ENCODE peak calls at places on chromosomes 7 and 10, in nine cellular contexts. One of them, this sample, is unnamed.

GRCh38 chr7:78769551-78770101 is 683.8 kb downstream of the MAGI2 start:
- DNase-seq in activated T-helper 1 cell treated with anti-CD3 and anti-CD28 coated beads, Interleukin-2, amount 50 U/mL, for 16 hours: no peak
- DNase-seq in AG09319: no peak
- DNase-seq in H9: no peak
- DNase-seq in body of pancreas: no peak
- DNase-seq in stimulated activated CD4-positive, alpha-beta T cell treated with anti-CD3 and anti-CD28 coated beads, Interleukin-2, amount 100 ng/mL, for 24 hours: no peak
- DNase-seq in GM04503: no peak
- DNase-seq in heart right ventricle: no peak
- DNase-seq in lower lobe of right lung: no peak
- DNase-seq in this sample: peak

GRCh38 chr7:24192053-24192452 is 91.9 kb upstream of the NPY start:
- DNase-seq in body of pancreas: no peak
- DNase-seq in lower lobe of right lung: no peak
- DNase-seq in GM04503: no peak
- DNase-seq in AG09319: peak
- DNase-seq in activated T-helper 1 cell treated with anti-CD3 and anti-CD28 coated beads, Interleukin-2, amount 50 U/mL, for 16 hours: no peak
- DNase-seq in H9: no peak
- DNase-seq in stimulated activated CD4-positive, alpha-beta T cell treated with anti-CD3 and anti-CD28 coated beads, Interleukin-2, amount 100 ng/mL, for 24 hours: no peak
- DNase-seq in heart right ventricle: no peak
- DNase-seq in this sample: no peak

GRCh38 chr10:115417585-115418265 is 324.6 kb downstream of the ATRNL1 start:
- DNase-seq in activated T-helper 1 cell treated with anti-CD3 and anti-CD28 coated beads, Interleukin-2, amount 50 U/mL, for 16 hours: no peak
- DNase-seq in AG09319: no peak
- DNase-seq in stimulated activated CD4-positive, alpha-beta T cell treated with anti-CD3 and anti-CD28 coated beads, Interleukin-2, amount 100 ng/mL, for 24 hours: no peak
- DNase-seq in heart right ventricle: no peak
- DNase-seq in body of pancreas: peak
- DNase-seq in lower lobe of right lung: no peak
- DNase-seq in H9: peak
- DNase-seq in GM04503: peak
- DNase-seq in this sample: peak

GRCh38 chr10:71613877-71614276 is 105.7 kb downstream of the C10orf105 start:
- DNase-seq in lower lobe of right lung: no peak
- DNase-seq in activated T-helper 1 cell treated with anti-CD3 and anti-CD28 coated beads, Interleukin-2, amount 50 U/mL, for 16 hours: no peak
- DNase-seq in stimulated activated CD4-positive, alpha-beta T cell treated with anti-CD3 and anti-CD28 coated beads, Interleukin-2, amount 100 ng/mL, for 24 hours: no peak
- DNase-seq in GM04503: no peak
- DNase-seq in body of pancreas: no peak
- DNase-seq in AG09319: no peak
- DNase-seq in H9: no peak
- DNase-seq in heart right ventricle: no peak
- DNase-seq in this sample: no peak

GRCh38 chr7:156031679-156032478 is 219.6 kb upstream of the SHH start:
- DNase-seq in body of pancreas: no peak
- DNase-seq in heart right ventricle: no peak
- DNase-seq in stimulated activated CD4-positive, alpha-beta T cell treated with anti-CD3 and anti-CD28 coated beads, Interleukin-2, amount 100 ng/mL, for 24 hours: no peak
- DNase-seq in AG09319: no peak
- DNase-seq in activated T-helper 1 cell treated with anti-CD3 and anti-CD28 coated beads, Interleukin-2, amount 50 U/mL, for 16 hours: no peak
- DNase-seq in lower lobe of right lung: no peak
- DNase-seq in H9: no peak
- DNase-seq in GM04503: no peak
- DNase-seq in this sample: no peak

GRCh38 chr7:16422100-16422430 is 727 bp upstream of the CRPPA start:
- DNase-seq in heart right ventricle: no peak
- DNase-seq in H9: no peak
- DNase-seq in stimulated activated CD4-positive, alpha-beta T cell treated with anti-CD3 and anti-CD28 coated beads, Interleukin-2, amount 100 ng/mL, for 24 hours: no peak
- DNase-seq in activated T-helper 1 cell treated with anti-CD3 and anti-CD28 coated beads, Interleukin-2, amount 50 U/mL, for 16 hours: no peak
- DNase-seq in AG09319: no peak
- DNase-seq in GM04503: no peak
- DNase-seq in lower lobe of right lung: no peak
- DNase-seq in body of pancreas: no peak
- DNase-seq in this sample: no peak

GRCh38 chr7:4731803-4732202 is 43.6 kb upstream of the AP5Z1 start:
- DNase-seq in H9: no peak
- DNase-seq in heart right ventricle: no peak
- DNase-seq in AG09319: no peak
- DNase-seq in activated T-helper 1 cell treated with anti-CD3 and anti-CD28 coated beads, Interleukin-2, amount 50 U/mL, for 16 hours: no peak
- DNase-seq in stimulated activated CD4-positive, alpha-beta T cell treated with anti-CD3 and anti-CD28 coated beads, Interleukin-2, amount 100 ng/mL, for 24 hours: no peak
- DNase-seq in body of pancreas: no peak
- DNase-seq in lower lobe of right lung: no peak
- DNase-seq in GM04503: no peak
- DNase-seq in this sample: no peak

GRCh38 chr10:113027230-113027573 is 77.2 kb downstream of the TCF7L2 start:
- DNase-seq in body of pancreas: no peak
- DNase-seq in stimulated activated CD4-positive, alpha-beta T cell treated with anti-CD3 and anti-CD28 coated beads, Interleukin-2, amount 100 ng/mL, for 24 hours: no peak
- DNase-seq in lower lobe of right lung: no peak
- DNase-seq in H9: no peak
- DNase-seq in AG09319: no peak
- DNase-seq in GM04503: no peak
- DNase-seq in heart right ventricle: no peak
- DNase-seq in activated T-helper 1 cell treated with anti-CD3 and anti-CD28 coated beads, Interleukin-2, amount 50 U/mL, for 16 hours: no peak
- DNase-seq in this sample: no peak

GRCh38 chr7:88042157-88042556 is 108.1 kb downstream of the ADAM22 start:
- DNase-seq in GM04503: no peak
- DNase-seq in body of pancreas: no peak
- DNase-seq in activated T-helper 1 cell treated with anti-CD3 and anti-CD28 coated beads, Interleukin-2, amount 50 U/mL, for 16 hours: no peak
- DNase-seq in stimulated activated CD4-positive, alpha-beta T cell treated with anti-CD3 and anti-CD28 coated beads, Interleukin-2, amount 100 ng/mL, for 24 hours: no peak
- DNase-seq in heart right ventricle: no peak
- DNase-seq in AG09319: no peak
- DNase-seq in lower lobe of right lung: no peak
- DNase-seq in H9: no peak
- DNase-seq in this sample: no peak

This sample was measured in NAMALWA.